ENCODE peak calls at places on chromosome 20, in seven cellular contexts. L, E, Q, G, Y, F and V are unnamed samples.

GRCh38 chr20:23242104-23242503 is 108.5 kb upstream of the NXT1 start:
- DNase-seq in F (no peak), G (no peak), L (no peak), E (no peak), Q (no peak), Y (peak), V (no peak)

GRCh38 chr20:14957416-14957815 is 620.0 kb upstream of the FLRT3 start:
- DNase-seq in L (no peak), F (no peak), E (no peak), G (no peak), Q (no peak), Y (no peak), V (no peak)

GRCh38 chr20:41482647-41483552 is 116.3 kb upstream of the EMILIN3 start:
- DNase-seq in E (no peak), L (no peak), Y (no peak), G (no peak), Q (no peak), F (no peak), V (no peak)

GRCh38 chr20:1277529-1278322 is 11.6 kb downstream of the SNPH start:
- DNase-seq in L (no peak), Y (no peak), F (no peak), Q (no peak), E (no peak), G (no peak), V (no peak)

GRCh38 chr20:44357555-44358130 is 2.1 kb downstream of the HNF4A start:
- DNase-seq in G (no peak), E (no peak), F (no peak), L (no peak), Q (no peak), Y (no peak), V (no peak)

GRCh38 chr20:43799150-43799711 is 72.4 kb upstream of the GTSF1L start:
- DNase-seq in L (no peak), Y (no peak), E (peak), F (no peak), Q (no peak), G (no peak), V (no peak)

GRCh38 chr20:34475979-34476736 is 40.1 kb upstream of the DYNLRB1 start:
- DNase-seq in E (peak), G (no peak), Q (peak), L (no peak), F (no peak), Y (no peak), V (no peak)

GRCh38 chr20:38275815-38276550 is 15.4 kb upstream of the KIAA1755 start:
- DNase-seq in Y (no peak), Q (peak), L (no peak), E (no peak), F (no peak), G (no peak), V (peak)

GRCh38 chr20:35192071-35192872 is 20.4 kb downstream of the PROCR start:
- DNase-seq in L (no peak), Y (no peak), E (no peak), F (no peak), G (peak), Q (no peak), V (peak)

GRCh38 chr20:432208-432607 is 24.1 kb downstream of the RBCK1 start:
- DNase-seq in F (no peak), Y (no peak), G (no peak), E (no peak), L (no peak), Q (no peak), V (no peak)

GRCh38 chr20:50713677-50714101 is 17.7 kb upstream of the PARD6B start:
- DNase-seq in L (no peak), F (no peak), Y (peak), Q (no peak), G (peak), E (no peak), V (no peak)

GRCh38 chr20:973785-974194 is 28.3 kb downstream of the RSPO4 start:
- DNase-seq in E (peak), Y (no peak), Q (peak), G (peak), F (peak), L (peak), V (no peak)

GRCh38 chr20:4573564-4574355 is 147.9 kb upstream of the PRND start:
- DNase-seq in Y (no peak), L (no peak), G (no peak), F (no peak), Q (no peak), E (no peak), V (peak)

GRCh38 chr20:61185841-61186601 is 66.0 kb upstream of the CDH4 start:
- DNase-seq in Y (no peak), L (no peak), G (no peak), E (no peak), Q (no peak), F (no peak), V (no peak)

GRCh38 chr20:37697314-37697713 is 3.5 kb downstream of the CTNNBL1 start:
- DNase-seq in E (no peak), Q (no peak), G (no peak), Y (no peak), F (peak), L (no peak), V (no peak)

GRCh38 chr20:3901028-3901746 is 12.0 kb downstream of the PANK2 start:
- DNase-seq in L (no peak), E (no peak), G (no peak), Q (no peak), F (no peak), Y (no peak), V (no peak)

DNA sequence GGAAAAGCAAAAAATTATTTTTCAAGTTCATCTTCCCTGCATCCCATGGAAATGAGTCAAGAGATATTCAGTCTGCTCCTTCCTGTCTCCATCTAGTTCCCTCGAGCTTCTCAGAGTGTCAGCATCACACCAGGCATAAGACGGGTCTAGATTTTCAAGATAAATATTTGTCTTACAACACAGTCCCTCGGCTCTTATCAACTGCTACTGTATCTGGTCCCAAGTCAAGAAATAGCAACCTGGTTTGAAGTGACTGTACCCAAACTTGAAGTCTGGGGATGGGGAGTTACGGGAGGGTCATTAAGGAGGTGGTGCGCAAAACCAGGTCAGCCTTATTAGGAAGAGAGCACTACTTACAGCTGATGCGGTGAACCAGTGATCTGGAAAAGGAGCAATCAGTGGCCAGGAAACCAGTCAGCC is 29.8 kb downstream of the ZMYND8 start:
- DNase-seq in Y (no peak), L (no peak), E (no peak), Q (no peak), G (no peak), F (no peak), V (no peak)
- TF ChIP-seq JUND in Y (no peak), L (no peak), E (no peak), Q (no peak), G (no peak), F (no peak), V (no peak)

GRCh38 chr20:57663681-57664451 is 43.6 kb upstream of the ZBP1 start:
- DNase-seq in Q (no peak), L (no peak), E (no peak), Y (no peak), F (no peak), G (no peak), V (no peak)

GRCh38 chr20:57665589-57665971 is 44.2 kb downstream of the PMEPA1 start:
- DNase-seq in G (no peak), E (no peak), F (no peak), Q (no peak), Y (no peak), L (no peak), V (no peak)

GRCh38 chr20:57664476-57664875 is 44.2 kb upstream of the ZBP1 start:
- DNase-seq in Y (no peak), L (no peak), G (no peak), Q (no peak), F (no peak), E (no peak), V (no peak)

GRCh38 chr20:57666106-57666833 is 43.5 kb downstream of the PMEPA1 start:
- DNase-seq in E (no peak), L (no peak), F (no peak), Q (no peak), Y (no peak), G (no peak), V (no peak)

DNA sequence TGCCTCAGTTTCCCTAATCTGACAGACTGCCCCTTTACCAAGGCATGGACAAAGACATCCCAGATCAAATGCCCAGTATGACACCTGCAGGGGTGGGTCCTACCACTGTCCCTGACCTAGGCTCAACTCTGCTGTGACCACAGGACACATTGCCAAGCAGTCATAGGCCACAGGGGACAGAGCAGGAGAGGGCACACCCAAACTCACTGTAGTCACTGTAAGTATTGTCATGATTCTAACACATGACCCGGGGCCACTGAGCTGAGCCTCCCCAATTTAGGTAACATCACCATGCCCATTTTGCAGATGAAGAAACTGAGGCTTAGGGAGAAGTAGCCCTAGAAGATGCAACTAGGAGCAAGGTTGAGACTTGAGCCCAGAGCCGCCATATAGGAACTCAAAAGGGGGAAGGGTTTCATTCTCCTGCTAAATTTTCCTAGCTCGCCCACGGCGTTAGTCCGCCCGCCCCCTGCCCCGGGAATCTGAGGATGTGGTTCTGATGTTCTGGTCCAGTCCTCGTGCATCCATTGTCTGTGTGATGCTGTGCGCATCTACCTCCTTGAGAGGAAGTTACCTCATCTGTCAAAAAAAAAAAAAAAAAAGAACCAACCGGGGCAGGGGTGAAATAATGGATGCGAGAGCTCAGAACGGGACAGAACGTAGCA is 44.8 kb downstream of the PMEPA1 start:
- DNase-seq in E (no peak), Y (no peak), F (no peak), L (no peak), G (no peak), Q (no peak), V (no peak)
- TF ChIP-seq JUND in E (no peak), Y (no peak), F (no peak), L (no peak), G (no peak), Q (no peak), V (no peak)

GRCh38 chr20:32600681-32601237 is 15.6 kb upstream of the NOL4L start:
- DNase-seq in E (no peak), Q (no peak), G (no peak), F (no peak), L (no peak), Y (no peak), V (no peak)
- TF ChIP-seq JUND in E (no peak), Q (no peak), G (no peak), F (no peak), L (no peak), Y (no peak), V (no peak)

GRCh38 chr20:6416371-6416770 is 293.5 kb upstream of the FERMT1 start:
- DNase-seq in Q (no peak), Y (no peak), G (no peak), L (no peak), E (no peak), F (no peak), V (no peak)

GRCh38 chr20:6426287-6426891 is 303.6 kb upstream of the FERMT1 start:
- DNase-seq in Y (no peak), G (no peak), F (no peak), L (no peak), Q (no peak), E (no peak), V (no peak)

GRCh38 chr20:6418732-6419131 is 295.9 kb upstream of the FERMT1 start:
- DNase-seq in F (no peak), Y (no peak), G (no peak), Q (no peak), L (no peak), E (no peak), V (no peak)

GRCh38 chr20:6420336-6420735 is 297.5 kb upstream of the FERMT1 start:
- DNase-seq in E (no peak), L (no peak), Y (no peak), F (no peak), Q (no peak), G (no peak), V (no peak)

GRCh38 chr20:6421321-6422030 is 298.6 kb upstream of the FERMT1 start:
- DNase-seq in Q (no peak), F (no peak), L (no peak), G (no peak), E (no peak), Y (no peak), V (no peak)
- TF ChIP-seq JUND in Q (no peak), F (no peak), L (no peak), G (no peak), E (no peak), Y (no peak), V (no peak)

DNA sequence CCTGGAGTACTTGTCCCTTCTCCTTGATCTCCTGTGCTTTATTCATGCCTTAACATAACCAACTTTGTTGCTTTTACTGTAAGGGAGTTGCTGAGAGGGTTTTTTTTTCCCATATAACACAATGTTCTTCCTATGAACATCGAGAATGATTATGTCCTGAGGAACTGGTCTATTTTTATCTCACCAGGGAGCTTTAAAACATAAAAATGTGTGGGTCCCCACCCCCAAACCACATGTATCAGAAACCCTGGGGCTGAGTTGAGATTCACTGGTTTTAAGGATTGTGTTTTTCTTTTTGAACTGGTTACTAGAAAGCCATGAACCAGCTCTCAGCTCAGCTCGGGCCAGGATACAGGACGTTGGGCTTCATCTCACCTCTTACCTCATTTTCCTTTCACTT is 118.5 kb upstream of the JAG1 start:
- DNase-seq in L (no peak), G (no peak), E (no peak), Q (no peak), Y (no peak), F (no peak), V (no peak)
- TF ChIP-seq JUND in L (no peak), G (no peak), E (no peak), Q (no peak), Y (no peak), F (no peak), V (no peak)

GRCh38 chr20:20568604-20569205 is 143.7 kb downstream of the RALGAPA2 start:
- DNase-seq in L (no peak), F (no peak), Q (peak), G (peak), E (peak), Y (no peak), V (peak)
- TF ChIP-seq JUND in L (no peak), F (no peak), Q (no peak), G (no peak), E (no peak), Y (no peak), V (no peak)

GRCh38 chr20:25046181-25046641 is 11.7 kb downstream of the ACSS1 start:
- DNase-seq in L (no peak), Y (no peak), F (no peak), E (no peak), G (no peak), Q (peak), V (no peak)
- TF ChIP-seq JUND in L (no peak), Y (no peak), F (no peak), E (no peak), G (no peak), Q (no peak), V (no peak)

GRCh38 chr20:57080796-57081195 is 185.6 kb downstream of the BMP7 start:
- DNase-seq in Q (no peak), F (no peak), Y (no peak), L (no peak), E (no peak), G (no peak), V (no peak)
- TF ChIP-seq JUND in Q (no peak), F (no peak), Y (no peak), L (no peak), E (no peak), G (no peak), V (no peak)